ENCODE peak calls at places on chromosomes 7 and 10, in four cellular contexts. U, X, F and A are unnamed samples.

GRCh38 chr7:129617607-129618006 is 6.1 kb downstream of the NRF1 start:
- DNase-seq in F (no peak), X (no peak), U (no peak), A (no peak)

GRCh38 chr7:44372560-44373417 is 47.4 kb upstream of the CAMK2B start:
- DNase-seq in X (no peak), U (no peak), F (no peak), A (peak; percentile 67)

GRCh38 chr10:4532467-4532866 is 293.5 kb upstream of the AKR1E2 start:
- DNase-seq in F (no peak), U (peak; percentile 23), X (no peak), A (no peak)

GRCh38 chr7:131501930-131502685 is 54.3 kb downstream of the PODXL start:
- DNase-seq in F (no peak), U (no peak), X (no peak), A (peak; percentile 50)

GRCh38 chr10:65234261-65234660 is 1691.6 kb upstream of the LRRTM3 start:
- DNase-seq in F (no peak), X (no peak), U (no peak), A (no peak)

GRCh38 chr7:37193775-37194135 is 254.9 kb downstream of the ELMO1 start:
- DNase-seq in F (no peak), U (no peak), X (no peak), A (no peak)

GRCh38 chr7:16926283-16926682 is 44.5 kb upstream of the AGR3 start:
- DNase-seq in X (peak; percentile 39), U (no peak), F (no peak), A (no peak)

GRCh38 chr7:148815612-148816011 is 68.5 kb downstream of the EZH2 start:
- DNase-seq in U (no peak), X (peak; percentile 21), F (no peak), A (no peak)

GRCh38 chr7:70463332-70463938 is 668.5 kb upstream of the GALNT17 start:
- DNase-seq in F (no peak), U (no peak), X (no peak), A (no peak)

GRCh38 chr7:151631968-151632749 is 112.5 kb upstream of the RHEB start:
- DNase-seq in X (peak; percentile 92), F (peak; percentile 42), U (peak; percentile 57), A (no peak)

GRCh38 chr10:15052121-15052520 is 8.4 kb downstream of the OLAH start:
- DNase-seq in U (no peak), X (no peak), F (no peak), A (no peak)

GRCh38 chr7:151744656-151745055 is 132.3 kb downstream of the PRKAG2 start:
- DNase-seq in U (no peak), F (no peak), X (no peak), A (no peak)

GRCh38 chr7:116231543-116232401 is 21.4 kb downstream of the TES start:
- DNase-seq in U (no peak), F (no peak), X (no peak), A (no peak)

GRCh38 chr10:30155401-30155800 is 96.0 kb upstream of the JCAD start:
- DNase-seq in F (no peak), X (no peak), U (no peak), A (no peak)

GRCh38 chr7:66902844-66903180 is 18.2 kb upstream of the TMEM248 start:
- DNase-seq in F (no peak), X (no peak), U (no peak), A (no peak)

GRCh38 chr7:66903360-66904062 is 17.5 kb upstream of the TMEM248 start:
- DNase-seq in U (no peak), X (no peak), F (no peak), A (peak; percentile 79)

GRCh38 chr7:66896441-66896840 is 24.6 kb upstream of the TMEM248 start:
- DNase-seq in U (no peak), F (no peak), X (no peak), A (no peak)

GRCh38 chr7:66901941-66902843 is 18.8 kb upstream of the TMEM248 start:
- DNase-seq in F (no peak), U (no peak), X (no peak), A (peak; percentile 79)

GRCh38 chr7:66899552-66900280 is 21.3 kb upstream of the TMEM248 start:
- DNase-seq in F (no peak), X (no peak), U (no peak), A (no peak)
- TF ChIP-seq CTCF in F (no peak), X (no peak), U (no peak), A (no peak)

GRCh38 chr10:452512-453504 is 236.7 kb downstream of the DIP2C start:
- DNase-seq in X (no peak), F (no peak), U (no peak), A (no peak)
- TF ChIP-seq CTCF in X (no peak), F (no peak), U (no peak), A (peak; percentile 8)

DNA sequence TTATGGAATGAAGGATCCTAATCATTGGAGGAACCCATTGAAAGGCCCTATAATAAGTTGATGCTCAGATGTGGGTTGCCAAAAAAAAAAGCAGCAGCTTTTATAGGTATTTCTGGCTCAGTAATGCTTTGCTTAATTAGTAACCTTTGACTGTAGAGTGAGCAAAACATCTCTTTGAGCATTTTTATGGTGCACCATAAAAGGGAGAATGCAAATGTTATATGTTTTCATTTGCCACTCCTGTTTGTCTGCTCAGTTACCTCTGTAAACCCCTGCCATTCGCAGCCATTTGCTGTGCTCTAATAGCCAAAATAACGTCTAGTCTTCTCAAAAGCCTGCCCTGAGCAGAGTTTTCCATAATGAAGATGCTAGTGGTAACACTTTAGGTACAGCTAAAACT is 589.1 kb upstream of the FOXK1 start:
- DNase-seq in X (no peak), F (no peak), U (no peak), A (no peak)
- TF ChIP-seq CTCF in X (no peak), F (no peak), U (no peak), A (no peak)

GRCh38 chr7:29113384-29114102 is 32.8 kb downstream of the CPVL start:
- DNase-seq in X (peak; percentile 30), F (no peak), U (peak; percentile 47), A (no peak)
- TF ChIP-seq CTCF in X (no peak), F (no peak), U (no peak), A (peak; percentile 74)

GRCh38 chr7:7883394-7883793 is 85.2 kb upstream of the GLCCI1 start:
- DNase-seq in F (no peak), X (no peak), U (no peak), A (no peak)

GRCh38 chr7:7876419-7876818 is 92.2 kb upstream of the GLCCI1 start:
- DNase-seq in F (no peak), X (no peak), U (no peak), A (no peak)

GRCh38 chr7:7884855-7885254 is 83.7 kb upstream of the GLCCI1 start:
- DNase-seq in X (no peak), F (no peak), U (no peak), A (no peak)

GRCh38 chr7:7882888-7883287 is 85.7 kb upstream of the GLCCI1 start:
- DNase-seq in U (no peak), F (no peak), X (no peak), A (no peak)

GRCh38 chr7:7881581-7881980 is 87.0 kb upstream of the GLCCI1 start:
- DNase-seq in F (no peak), X (no peak), U (no peak), A (no peak)
- TF ChIP-seq CTCF in F (no peak), X (no peak), U (no peak), A (no peak)

DNA sequence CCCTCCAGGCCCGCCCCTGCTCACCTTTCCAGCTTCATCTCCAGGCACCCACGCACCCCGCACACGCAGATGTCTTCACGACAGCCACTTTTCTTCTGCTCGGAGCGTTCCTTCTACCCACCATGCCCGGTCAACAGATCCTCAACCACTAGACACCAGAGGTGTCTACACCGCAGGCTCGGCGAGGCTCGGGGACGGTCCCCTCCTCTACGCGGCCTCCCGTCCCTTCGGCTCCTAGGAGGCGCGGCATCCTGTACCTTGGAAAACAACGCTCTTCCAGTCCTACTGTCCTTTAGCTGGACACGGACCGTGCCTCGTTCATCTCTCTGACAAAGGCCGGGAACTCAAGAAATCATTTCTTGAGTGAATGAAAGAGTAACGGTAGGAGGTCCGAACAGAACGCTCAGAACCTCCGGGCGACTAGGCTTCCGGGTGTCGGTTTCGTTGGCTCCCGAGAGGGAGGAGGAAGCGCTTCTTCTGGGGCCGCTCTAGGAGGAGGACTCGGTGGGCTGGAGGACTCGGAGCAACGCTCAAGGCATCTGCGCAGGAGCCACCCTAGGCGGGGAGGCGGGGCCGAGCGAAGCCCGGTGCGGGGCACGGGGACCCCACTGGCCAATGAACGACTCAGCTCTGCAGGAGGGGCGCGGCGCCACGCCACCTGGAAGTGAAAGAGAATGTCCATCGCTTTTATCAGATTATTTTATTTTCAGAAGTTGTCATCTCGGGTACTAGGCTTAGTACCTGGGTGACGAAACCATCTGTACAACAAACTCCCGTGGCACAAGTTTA is 7.2 kb upstream of the FIS1 start:
- DNase-seq in X (peak; percentile 99), U (peak; percentile 98), F (peak; percentile 95), A (peak; percentile 99)
- TF ChIP-seq CTCF in X (no peak), U (no peak), F (no peak), A (peak; percentile 3)

DNA sequence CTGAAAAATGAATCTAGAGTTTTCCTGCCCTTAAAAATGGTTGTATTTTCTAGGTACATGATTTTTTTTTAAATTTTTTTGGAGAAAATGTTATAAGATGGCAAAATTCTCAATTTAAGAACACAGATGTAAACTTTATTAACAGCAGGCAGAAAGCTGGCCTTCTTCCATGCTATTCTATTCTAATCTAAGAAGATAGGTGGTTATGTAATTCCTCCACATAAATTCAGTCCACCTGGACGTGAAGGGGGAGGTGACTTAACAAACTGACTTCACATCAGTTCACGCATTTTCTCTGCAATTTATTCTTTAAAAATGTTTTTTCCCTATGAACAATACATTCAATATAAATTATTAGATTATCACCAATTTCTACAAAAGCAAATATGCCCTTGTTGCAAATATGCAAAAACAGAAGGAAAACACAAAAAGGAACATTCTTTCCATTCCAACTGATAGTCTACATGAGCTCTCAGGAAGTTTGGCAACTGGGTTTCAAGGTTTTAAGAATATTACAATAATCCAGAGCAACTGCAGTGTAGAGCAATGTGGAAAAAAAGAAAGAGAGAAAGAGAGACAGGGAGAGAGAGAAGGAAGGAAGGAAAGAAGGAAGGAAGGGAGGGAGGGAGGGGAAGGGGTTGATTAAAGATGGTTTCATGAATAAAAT is 76.8 kb downstream of the HIBADH start:
- DNase-seq in F (no peak), U (no peak), X (no peak), A (no peak)
- TF ChIP-seq CTCF in F (no peak), U (no peak), X (no peak), A (peak; percentile 49)

GRCh38 chr7:22725585-22725984 is 1.4 kb upstream of the IL6 start:
- DNase-seq in X (no peak), F (no peak), U (no peak), A (no peak)
- TF ChIP-seq CTCF in X (no peak), F (no peak), U (no peak), A (no peak)